ENCODE peak calls at places on chromosomes 3 and 15, in six cellular contexts. Z, X, V, O, R and Q are unnamed samples.

GRCh38 chr3:197820550-197821335 is 29.7 kb downstream of the LRCH3 start:
- DNase-seq in Z (no peak), X (no peak), V (no peak), O (no peak), R (no peak), Q (no peak)

GRCh38 chr15:95760508-95760907 is 570.0 kb upstream of the NR2F2 start:
- DNase-seq in Z (no peak), X (no peak), V (no peak), O (peak; percentile 28), R (peak; percentile 22), Q (no peak)

GRCh38 chr15:41870689-41871081 is 23.2 kb downstream of the SPTBN5 start:
- DNase-seq in Z (no peak), X (no peak), V (peak; percentile 57), O (no peak), R (peak; percentile 18), Q (no peak)

GRCh38 chr15:69193948-69194827 is 33.8 kb downstream of the GLCE start:
- DNase-seq in Z (no peak), X (no peak), V (peak; percentile 10), O (no peak), R (peak; percentile 24), Q (no peak)

GRCh38 chr15:65371976-65372786 is 5.6 kb downstream of the IGDCC3 start:
- DNase-seq in Z (no peak), X (no peak), V (no peak), O (peak; percentile 68), R (no peak), Q (no peak)

GRCh38 chr3:101629219-101629618 is 47.7 kb downstream of the ZBTB11 start:
- DNase-seq in Z (no peak), X (no peak), V (no peak), O (no peak), R (no peak), Q (no peak)

GRCh38 chr15:99213187-99213811 is 36.1 kb downstream of the TTC23 start:
- DNase-seq in Z (no peak), X (peak; percentile 67), V (peak; percentile 27), O (peak; percentile 31), R (peak; percentile 65), Q (no peak)

GRCh38 chr15:34439878-34440277 is 2.3 kb upstream of the GOLGA8A start:
- DNase-seq in Z (no peak), X (no peak), V (no peak), O (no peak), R (no peak), Q (no peak)

GRCh38 chr3:65177879-65178484 is 490.2 kb upstream of the ADAMTS9 start:
- DNase-seq in Z (no peak), X (no peak), V (no peak), O (no peak), R (peak; percentile 11), Q (no peak)

GRCh38 chr3:33364060-33364459 is 76.1 kb downstream of the UBP1 start:
- DNase-seq in Z (no peak), X (no peak), V (no peak), O (no peak), R (no peak), Q (no peak)

GRCh38 chr3:124424396-124424795 is 305.9 kb upstream of the UMPS start:
- DNase-seq in Z (no peak), X (no peak), V (no peak), O (no peak), R (no peak), Q (no peak)

GRCh38 chr3:71962561-71963240 is 177.8 kb upstream of the PROK2 start:
- DNase-seq in Z (no peak), X (no peak), V (no peak), O (no peak), R (no peak), Q (no peak)

GRCh38 chr3:23713641-23714040 is 92.1 kb upstream of the UBE2E1 start:
- DNase-seq in Z (no peak), X (no peak), V (no peak), O (no peak), R (no peak), Q (no peak)

GRCh38 chr15:52527898-52528464 is 699 bp downstream of the MYO5A start:
- DNase-seq in Z (peak; percentile 23), X (peak; percentile 50), V (no peak), O (no peak), R (no peak), Q (no peak)

GRCh38 chr15:68806220-68807105 is 14.2 kb downstream of the ANP32A start:
- DNase-seq in Z (no peak), X (no peak), V (no peak), O (no peak), R (no peak), Q (no peak)

GRCh38 chr3:36166477-36166876 is 213.8 kb upstream of the STAC start:
- DNase-seq in Z (no peak), X (no peak), V (no peak), O (no peak), R (no peak), Q (no peak)

GRCh38 chr3:24963762-24964625 is 464.1 kb upstream of the RARB start:
- DNase-seq in Z (no peak), X (no peak), V (no peak), O (peak; percentile 34), R (peak; percentile 2), Q (no peak)